ENCODE peak calls at places on chromosome 13, in six cellular contexts. G is anterior cingulate cortex; L is fibroblast of mammary gland; Z is kidney epithelial cell; C is ascending aorta; A is stimulated activated CD4-positive, alpha-beta T cell treated with anti-CD3 and anti-CD28 coated beads, Interleukin-4, amount 100 ng/mL, for 24 hours. M is an unnamed sample.
A peak's percentile ranks its signal among the peaks of the same experiment; 100 is the strongest.

GRCh38 chr13:31912641-31913401 is 118.8 kb upstream of the FRY start:
- DNase-seq in G (no peak), L (peak; percentile 28), Z (no peak), C (no peak), A (no peak), M (peak; percentile 16)

GRCh38 chr13:45779901-45780300 is 71.7 kb downstream of the SIAH3 start:
- DNase-seq in G (no peak), L (no peak), Z (no peak), C (no peak), A (no peak), M (no peak)

GRCh38 chr13:94764576-94765321 is 52.4 kb upstream of the SOX21 start:
- DNase-seq in G (no peak), L (peak; percentile 4), Z (no peak), C (no peak), A (no peak), M (no peak)

GRCh38 chr13:59472134-59472533 is 691.6 kb downstream of the DIAPH3 start:
- DNase-seq in G (no peak), L (peak; percentile 19), Z (no peak), C (no peak), A (no peak), M (no peak)

GRCh38 chr13:113670541-113670940 is 3.5 kb downstream of the GRK1 start:
- DNase-seq in G (no peak), L (no peak), Z (no peak), C (no peak), A (no peak), M (no peak)

GRCh38 chr13:111474136-111475002 is 153.9 kb downstream of the TEX29 start:
- DNase-seq in G (no peak), L (peak; percentile 48), Z (no peak), C (no peak), A (no peak), M (peak; percentile 58)

GRCh38 chr13:113742000-113742441 is 17.0 kb upstream of the TMEM255B start:
- DNase-seq in G (no peak), L (peak; percentile 58), Z (peak; percentile 37), C (no peak), A (peak; percentile 21), M (peak; percentile 36)

GRCh38 chr13:44739539-44739938 is 163.4 kb upstream of the TSC22D1 start:
- DNase-seq in G (no peak), L (peak; percentile 43), Z (no peak), C (no peak), A (no peak), M (no peak)

GRCh38 chr13:110628952-110629701 is 13.8 kb downstream of the NAXD start:
- DNase-seq in G (no peak), L (peak; percentile 82), Z (no peak), C (no peak), A (no peak), M (no peak)

GRCh38 chr13:110012102-110012739 is 225.8 kb upstream of the IRS2 start:
- DNase-seq in G (no peak), L (peak; percentile 98), Z (peak; percentile 97), C (no peak), A (no peak), M (peak; percentile 96)

GRCh38 chr13:41456768-41457588 is at the start of gene RGCC:
- DNase-seq in G (peak; percentile 85), L (peak; percentile 45), Z (no peak), C (peak; percentile 70), A (peak; percentile 94), M (peak; percentile 67)

GRCh38 chr13:28394422-28394821 is 100.5 kb downstream of the FLT1 start:
- DNase-seq in G (no peak), L (peak; percentile 84), Z (no peak), C (no peak), A (no peak), M (peak; percentile 82)

GRCh38 chr13:23656637-23657036 is 86.4 kb downstream of the TNFRSF19 start:
- DNase-seq in G (no peak), L (peak; percentile 87), Z (no peak), C (no peak), A (no peak), M (peak; percentile 82)